ENCODE peak calls at places on chromosomes 5 and 9, in five cellular contexts. D, H, W, L and N are unnamed samples.

GRCh38 chr9:122822958-122823357 is 5.4 kb downstream of the PDCL start:
- DNase-seq in D (no peak), H (no peak), W (no peak), L (peak), N (no peak)

GRCh38 chr5:142466195-142466951 is 141.6 kb upstream of the SPRY4 start:
- DNase-seq in D (no peak), H (no peak), W (no peak), L (peak), N (no peak)

GRCh38 chr5:149680810-149681221 is 49.3 kb upstream of the PPARGC1B start:
- DNase-seq in D (peak), H (no peak), W (no peak), L (no peak), N (peak)

GRCh38 chr9:20684865-20685696 is 1.0 kb downstream of the FOCAD start:
- DNase-seq in D (no peak), H (no peak), W (no peak), L (no peak), N (no peak)

GRCh38 chr5:135335031-135335828 is 63.8 kb downstream of the MACROH2A1 start:
- DNase-seq in D (no peak), H (no peak), W (no peak), L (no peak), N (no peak)

GRCh38 chr5:56862909-56863308 is 46.5 kb upstream of the SETD9 start:
- DNase-seq in D (no peak), H (no peak), W (no peak), L (no peak), N (no peak)

GRCh38 chr9:8823131-8823895 is 1023.7 kb upstream of the DMAC1 start:
- DNase-seq in D (no peak), H (no peak), W (no peak), L (no peak), N (no peak)

GRCh38 chr5:135238622-135239460 is 160.2 kb downstream of the MACROH2A1 start:
- DNase-seq in D (no peak), H (no peak), W (no peak), L (peak), N (peak)

GRCh38 chr9:135440620-135441019 is 39.0 kb upstream of the PPP1R26 start:
- DNase-seq in D (no peak), H (peak), W (no peak), L (no peak), N (peak)

GRCh38 chr5:153630546-153630945 is 140.1 kb downstream of the GRIA1 start:
- DNase-seq in D (no peak), H (no peak), W (no peak), L (no peak), N (no peak)

GRCh38 chr5:152259702-152260101 is 145.4 kb downstream of the NMUR2 start:
- DNase-seq in D (no peak), H (no peak), W (no peak), L (no peak), N (no peak)

GRCh38 chr9:108707120-108707519 is 148.7 kb downstream of the ACTL7B start:
- DNase-seq in D (no peak), H (no peak), W (no peak), L (no peak), N (no peak)

GRCh38 chr9:38026021-38026809 is 42.8 kb downstream of the SHB start:
- DNase-seq in D (no peak), H (no peak), W (peak), L (no peak), N (peak)

GRCh38 chr9:72382405-72382804 is 17.4 kb upstream of the ZFAND5 start:
- DNase-seq in D (no peak), H (no peak), W (no peak), L (no peak), N (peak)

GRCh38 chr5:10668697-10669096 is 92.3 kb downstream of the DAP start:
- DNase-seq in D (no peak), H (no peak), W (no peak), L (peak), N (no peak)

GRCh38 chr5:139078345-139078744 is 119.8 kb downstream of the SIL1 start:
- DNase-seq in D (no peak), H (no peak), W (no peak), L (no peak), N (no peak)

GRCh38 chr9:6910032-6910431 is 152.3 kb downstream of the KDM4C start:
- DNase-seq in D (no peak), H (no peak), W (no peak), L (no peak), N (no peak)

GRCh38 chr9:123866497-123866896 is 63.4 kb downstream of the DENND1A start:
- DNase-seq in D (no peak), H (no peak), W (no peak), L (no peak), N (no peak)

GRCh38 chr5:150556106-150556505 is 48.2 kb downstream of the NDST1 start:
- DNase-seq in D (no peak), H (no peak), W (no peak), L (no peak), N (no peak)

GRCh38 chr5:114101153-114101552 is 260.7 kb upstream of the KCNN2 start:
- DNase-seq in D (no peak), H (peak), W (no peak), L (no peak), N (peak)

GRCh38 chr5:181119105-181119504 is 11.9 kb downstream of the OR2V1 start:
- DNase-seq in D (no peak), H (no peak), W (no peak), L (peak), N (no peak)

GRCh38 chr9:93185261-93186150 is 1.6 kb downstream of the WNK2 start:
- DNase-seq in D (peak), H (no peak), W (no peak), L (no peak), N (no peak)

GRCh38 chr5:78649220-78649700 is 688 bp upstream of the LHFPL2 start:
- DNase-seq in D (no peak), H (no peak), W (peak), L (peak), N (no peak)

GRCh38 chr9:91092214-91092613 is 269.5 kb downstream of the AUH start:
- DNase-seq in D (no peak), H (no peak), W (no peak), L (no peak), N (no peak)

GRCh38 chr9:103837940-103838339 is 256.2 kb upstream of the SMC2 start:
- DNase-seq in D (no peak), H (no peak), W (no peak), L (no peak), N (no peak)

GRCh38 chr5:133539818-133540217 is 72.5 kb downstream of the FSTL4 start:
- DNase-seq in D (no peak), H (no peak), W (no peak), L (no peak), N (no peak)

GRCh38 chr9:744790-745456 is 96.6 kb upstream of the DMRT1 start:
- DNase-seq in D (peak), H (no peak), W (peak), L (peak), N (peak)

GRCh38 chr5:129477544-129477943 is 17.4 kb downstream of the ADAMTS19 start:
- DNase-seq in D (no peak), H (no peak), W (no peak), L (no peak), N (no peak)

GRCh38 chr9:38263534-38263933 is 129.0 kb upstream of the ALDH1B1 start:
- DNase-seq in D (no peak), H (peak), W (no peak), L (peak), N (no peak)

GRCh38 chr9:30172206-30172605 is 2212.2 kb upstream of the ACO1 start:
- DNase-seq in D (no peak), H (no peak), W (no peak), L (no peak), N (no peak)

GRCh38 chr9:21994996-21995651 is 533 bp downstream of the CDKN2B-AS1 start:
- DNase-seq in D (peak), H (peak), W (peak), L (peak), N (peak)

GRCh38 chr5:133848306-133848924 is 120.0 kb downstream of the C5orf15 start:
- DNase-seq in D (no peak), H (no peak), W (no peak), L (peak), N (no peak)

GRCh38 chr5:93107828-93108520 is 473.0 kb downstream of the NR2F1-AS1 start:
- DNase-seq in D (no peak), H (no peak), W (no peak), L (no peak), N (no peak)

GRCh38 chr9:137666505-137666809 is 47.7 kb downstream of the EHMT1 start:
- DNase-seq in D (no peak), H (no peak), W (no peak), L (no peak), N (peak)

GRCh38 chr9:124721109-124721850 is 49.8 kb downstream of the NR6A1 start:
- DNase-seq in D (no peak), H (peak), W (no peak), L (no peak), N (no peak)

GRCh38 chr5:95912029-95912428 is 49.6 kb downstream of the ELL2 start:
- DNase-seq in D (no peak), H (no peak), W (no peak), L (no peak), N (no peak)

GRCh38 chr9:134700636-134701350 is 59.2 kb downstream of the COL5A1 start:
- DNase-seq in D (no peak), H (no peak), W (no peak), L (no peak), N (no peak)

DNA sequence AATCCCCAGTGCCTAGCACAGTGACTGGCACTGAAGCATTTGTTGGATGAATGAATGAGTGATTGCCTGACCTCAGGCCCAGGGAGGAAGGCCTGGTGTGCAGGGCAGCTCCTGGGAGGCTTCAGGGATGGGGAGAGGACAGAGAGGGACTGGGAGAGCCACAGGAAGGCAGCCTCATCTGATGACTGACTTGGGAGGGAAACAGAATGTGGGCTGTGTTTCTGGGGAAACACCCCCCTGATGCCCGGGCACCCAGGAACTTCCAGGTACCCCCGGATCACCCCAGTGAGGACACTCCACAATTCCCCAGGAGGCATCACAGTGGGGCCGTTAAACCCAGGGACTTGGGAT is 133.6 kb downstream of the C9orf50 start:
- DNase-seq in D (no peak), H (no peak), W (peak), L (no peak), N (no peak)
- TF ChIP-seq POLR2A in D (no peak), H (peak), W (no peak), L (no peak), N (no peak)

DNA sequence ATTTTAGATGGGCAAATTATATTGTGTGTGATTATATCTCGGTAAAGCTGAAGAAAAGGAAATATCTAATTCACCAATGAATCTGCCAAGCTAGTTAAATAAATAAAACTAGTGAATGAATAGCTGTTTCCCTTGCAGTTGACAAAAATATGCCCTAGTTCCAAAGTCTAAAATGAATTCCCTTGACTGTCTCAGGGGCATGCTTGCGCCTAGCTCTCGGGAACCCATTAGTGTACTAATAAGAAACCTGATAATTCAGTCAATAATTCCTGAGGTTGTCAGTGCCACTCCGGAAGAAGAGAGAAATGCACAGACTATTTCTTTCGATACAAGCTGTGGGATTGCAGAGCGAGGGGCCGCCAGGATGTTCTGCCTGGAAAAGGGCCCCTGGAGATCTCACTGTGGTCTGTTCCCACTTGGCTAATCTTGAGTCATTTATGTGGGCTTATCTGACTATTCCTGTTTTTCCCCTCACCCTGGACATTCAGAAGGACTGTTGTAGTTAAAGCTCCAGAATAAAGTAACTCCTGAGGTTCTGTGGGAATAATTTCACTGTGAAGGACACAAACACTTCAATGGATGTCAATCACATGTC is 56.4 kb upstream of the LARP1 start:
- DNase-seq in D (no peak), H (no peak), W (no peak), L (no peak), N (no peak)
- H3K4me3 ChIP-seq in D (no peak), H (no peak), W (no peak), L (no peak), N (no peak)

GRCh38 chr5:11977904-11978303 is 73.7 kb upstream of the CTNND2 start:
- DNase-seq in D (no peak), H (no peak), W (no peak), L (no peak), N (no peak)
- TF ChIP-seq CTCF in D (no peak), H (no peak), W (no peak), L (no peak), N (no peak)

DNA sequence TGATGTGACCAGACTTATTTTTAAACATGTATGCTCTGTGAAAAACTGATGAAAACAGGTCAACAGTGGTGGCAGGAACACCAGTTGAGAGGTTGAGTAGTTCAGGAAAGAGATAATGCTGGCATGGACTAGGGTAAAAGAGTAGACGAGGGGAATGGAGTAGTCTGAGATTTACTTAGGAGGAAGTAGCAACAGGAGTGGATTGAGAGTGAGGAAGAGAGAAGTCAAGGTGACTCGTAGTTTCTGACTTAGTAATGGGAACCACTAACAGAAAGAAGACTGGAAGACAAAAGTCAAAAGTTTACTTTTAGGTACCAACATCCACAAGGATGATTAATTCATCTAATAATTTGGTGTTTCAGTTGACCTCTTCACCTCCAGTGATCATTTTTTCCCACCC is 3.6 kb downstream of the SRA1 start:
- DNase-seq in D (no peak), H (no peak), W (no peak), L (no peak), N (no peak)
- TF ChIP-seq POLR2A in D (no peak), H (no peak), W (no peak), L (no peak), N (no peak)

GRCh38 chr9:35793461-35793860 is 2.1 kb downstream of the NPR2 start:
- DNase-seq in D (no peak), H (no peak), W (no peak), L (no peak), N (no peak)
- H3K4me3 ChIP-seq in D (no peak), H (no peak), W (no peak), L (no peak), N (no peak)

GRCh38 chr5:179623001-179623905 is at the start of gene HNRNPH1:
- DNase-seq in D (peak), H (peak), W (peak), L (peak), N (peak)
- TF ChIP-seq CTCF in D (no peak), H (no peak), W (peak), L (no peak), N (no peak)